ENCODE peak calls at places on chromosomes 3 and 15, in five cellular contexts. J is IMR-90, X is body of pancreas, Q is esophagus muscularis mucosa, Y is tibial nerve. T is an unnamed sample.
A peak's percentile ranks its signal among the peaks of the same experiment; 100 is the strongest.

GRCh38 chr3:30631237-30631961 is 25.0 kb downstream of the TGFBR2 start:
- DNase-seq in J (no peak), X (no peak), Q (no peak), Y (no peak), T (peak; percentile 33)

GRCh38 chr3:106611123-106611522 is 742.3 kb upstream of the CBLB start:
- DNase-seq in J (no peak), X (no peak), Q (no peak), Y (no peak), T (no peak)

GRCh38 chr15:65421360-65422215 is 1.2 kb downstream of the IGDCC4 start:
- DNase-seq in J (peak; percentile 73), X (peak; percentile 20), Q (no peak), Y (no peak), T (peak; percentile 47)

GRCh38 chr15:34366271-34367043 is 539 bp downstream of the LPCAT4 start:
- DNase-seq in J (peak; percentile 36), X (peak; percentile 74), Q (peak; percentile 89), Y (peak; percentile 39), T (peak; percentile 90)

GRCh38 chr3:46955801-46956259 is 20.7 kb downstream of the CCDC12 start:
- DNase-seq in J (peak; percentile 42), X (no peak), Q (no peak), Y (no peak), T (no peak)

GRCh38 chr3:40901298-40901697 is 298.0 kb upstream of the CTNNB1 start:
- DNase-seq in J (no peak), X (no peak), Q (no peak), Y (no peak), T (no peak)

GRCh38 chr3:120795959-120796358 is 53.4 kb downstream of the GTF2E1 start:
- DNase-seq in J (no peak), X (peak; percentile 12), Q (no peak), Y (no peak), T (peak; percentile 32)

GRCh38 chr3:31692714-31693113 is 160.0 kb downstream of the STT3B start:
- DNase-seq in J (no peak), X (no peak), Q (no peak), Y (no peak), T (no peak)

GRCh38 chr3:176523114-176523513 is 674.2 kb downstream of the TBL1XR1 start:
- DNase-seq in J (no peak), X (no peak), Q (no peak), Y (no peak), T (no peak)

GRCh38 chr3:12914075-12914474 is 72.7 kb upstream of the RPL32 start:
- DNase-seq in J (no peak), X (no peak), Q (no peak), Y (no peak), T (no peak)

GRCh38 chr15:96237002-96237401 is 93.5 kb upstream of the NR2F2 start:
- DNase-seq in J (no peak), X (no peak), Q (no peak), Y (peak; percentile 36), T (no peak)

GRCh38 chr3:78703944-78704343 is 1063.9 kb downstream of the ROBO1 start:
- DNase-seq in J (no peak), X (no peak), Q (no peak), Y (no peak), T (no peak)

GRCh38 chr15:35921051-35921450 is 375.1 kb upstream of the DPH6 start:
- DNase-seq in J (no peak), X (no peak), Q (no peak), Y (no peak), T (no peak)

GRCh38 chr3:198079771-198080520 is 119.9 kb downstream of the LMLN start:
- DNase-seq in J (peak; percentile 5), X (no peak), Q (no peak), Y (no peak), T (no peak)

GRCh38 chr15:92449476-92449875 is 55.8 kb downstream of the ST8SIA2 start:
- DNase-seq in J (peak; percentile 15), X (no peak), Q (no peak), Y (no peak), T (no peak)

GRCh38 chr15:31364301-31365031 is 37.8 kb downstream of the KLF13 start:
- DNase-seq in J (no peak), X (no peak), Q (no peak), Y (no peak), T (peak; percentile 74)

GRCh38 chr15:80593486-80594055 is 101.5 kb upstream of the ABHD17C start:
- DNase-seq in J (no peak), X (no peak), Q (no peak), Y (no peak), T (no peak)

GRCh38 chr3:141234283-141234682 is 2.7 kb downstream of the PXYLP1 start:
- DNase-seq in J (no peak), X (no peak), Q (peak; percentile 89), Y (no peak), T (no peak)

GRCh38 chr15:91422704-91423254 is 322.7 kb downstream of the SV2B start:
- DNase-seq in J (no peak), X (no peak), Q (no peak), Y (no peak), T (no peak)

GRCh38 chr3:182620715-182621434 is 172.4 kb upstream of the ATP11B start:
- DNase-seq in J (no peak), X (no peak), Q (no peak), Y (no peak), T (no peak)

GRCh38 chr3:182618981-182619591 is 174.2 kb upstream of the ATP11B start:
- DNase-seq in J (peak; percentile 1), X (no peak), Q (no peak), Y (no peak), T (no peak)

GRCh38 chr3:182618085-182618732 is 175.1 kb upstream of the ATP11B start:
- DNase-seq in J (no peak), X (no peak), Q (no peak), Y (peak; percentile 10), T (peak; percentile 61)

GRCh38 chr3:182622241-182622545 is 171.1 kb upstream of the ATP11B start:
- DNase-seq in J (no peak), X (no peak), Q (no peak), Y (no peak), T (no peak)

DNA sequence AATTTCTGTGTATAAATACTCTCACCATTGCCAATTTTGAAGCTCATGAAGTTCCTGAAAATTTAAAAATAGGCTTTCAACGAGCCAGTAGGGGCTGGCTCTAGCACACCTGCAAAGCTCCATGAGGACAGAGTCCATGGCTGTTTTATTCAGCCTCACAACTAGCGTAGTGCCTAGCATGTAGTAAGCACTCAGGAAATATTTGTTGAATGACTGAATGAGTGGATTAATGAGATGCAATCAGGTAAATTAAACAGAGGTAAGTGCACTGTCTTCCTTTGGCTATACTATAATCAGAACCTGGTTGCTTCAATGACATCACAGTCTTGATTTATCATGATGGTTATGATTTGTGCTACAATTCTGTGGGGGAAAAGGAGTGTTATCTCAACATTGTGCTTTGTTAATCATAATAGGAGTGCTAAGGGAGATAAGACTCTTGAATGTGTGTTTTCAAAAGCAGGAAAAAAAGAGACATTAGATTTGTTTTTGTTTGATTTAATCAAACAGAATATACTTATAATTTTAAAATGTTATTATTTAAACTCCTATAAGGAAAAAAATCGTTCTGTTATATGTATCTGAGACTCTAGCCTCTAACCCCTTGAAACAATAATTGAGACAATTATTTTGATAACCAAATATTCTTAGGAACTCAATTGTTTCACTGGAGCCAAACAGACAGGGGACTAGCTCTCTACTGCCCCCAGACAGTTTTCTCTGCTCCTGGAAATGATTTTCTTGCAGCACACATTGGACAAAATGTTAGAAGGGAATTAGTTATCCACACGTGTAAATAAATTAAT is 171.7 kb upstream of the ATP11B start:
- DNase-seq in J (no peak), X (no peak), Q (no peak), Y (no peak), T (no peak)
- TF ChIP-seq CTCF in J (no peak), X (no peak), Q (no peak), Y (no peak), T (no peak)

GRCh38 chr3:170749765-170750477 is 120.1 kb downstream of the RPL22L1 start:
- DNase-seq in J (peak; percentile 36), X (no peak), Q (no peak), Y (no peak), T (no peak)
- H3K4me1 ChIP-seq in J (peaks cover 27% of the 10 kb centered on the region), X (peaks cover 19% of the 10 kb centered on the region), Q (peaks cover 10% of the 10 kb centered on the region), Y (peaks cover 14% of the 10 kb centered on the region), T (no peaks in the 10 kb centered on the region)

GRCh38 chr3:73433681-73434080 is 191.1 kb downstream of the PDZRN3 start:
- DNase-seq in J (peak; percentile 30), X (no peak), Q (no peak), Y (no peak), T (no peak)

GRCh38 chr3:73432021-73432722 is 192.6 kb downstream of the PDZRN3 start:
- DNase-seq in J (peak; percentile 54), X (peak; percentile 45), Q (no peak), Y (peak; percentile 41), T (no peak)

GRCh38 chr3:73433079-73433478 is 191.7 kb downstream of the PDZRN3 start:
- DNase-seq in J (no peak), X (no peak), Q (no peak), Y (no peak), T (no peak)

GRCh38 chr3:73431136-73431933 is 193.4 kb downstream of the PDZRN3 start:
- DNase-seq in J (no peak), X (no peak), Q (no peak), Y (no peak), T (no peak)

GRCh38 chr3:73432723-73433032 is 192.1 kb downstream of the PDZRN3 start:
- DNase-seq in J (no peak), X (no peak), Q (no peak), Y (no peak), T (no peak)
- TF ChIP-seq CTCF in J (no peak), X (no peak), Q (no peak), Y (no peak), T (no peak)

DNA sequence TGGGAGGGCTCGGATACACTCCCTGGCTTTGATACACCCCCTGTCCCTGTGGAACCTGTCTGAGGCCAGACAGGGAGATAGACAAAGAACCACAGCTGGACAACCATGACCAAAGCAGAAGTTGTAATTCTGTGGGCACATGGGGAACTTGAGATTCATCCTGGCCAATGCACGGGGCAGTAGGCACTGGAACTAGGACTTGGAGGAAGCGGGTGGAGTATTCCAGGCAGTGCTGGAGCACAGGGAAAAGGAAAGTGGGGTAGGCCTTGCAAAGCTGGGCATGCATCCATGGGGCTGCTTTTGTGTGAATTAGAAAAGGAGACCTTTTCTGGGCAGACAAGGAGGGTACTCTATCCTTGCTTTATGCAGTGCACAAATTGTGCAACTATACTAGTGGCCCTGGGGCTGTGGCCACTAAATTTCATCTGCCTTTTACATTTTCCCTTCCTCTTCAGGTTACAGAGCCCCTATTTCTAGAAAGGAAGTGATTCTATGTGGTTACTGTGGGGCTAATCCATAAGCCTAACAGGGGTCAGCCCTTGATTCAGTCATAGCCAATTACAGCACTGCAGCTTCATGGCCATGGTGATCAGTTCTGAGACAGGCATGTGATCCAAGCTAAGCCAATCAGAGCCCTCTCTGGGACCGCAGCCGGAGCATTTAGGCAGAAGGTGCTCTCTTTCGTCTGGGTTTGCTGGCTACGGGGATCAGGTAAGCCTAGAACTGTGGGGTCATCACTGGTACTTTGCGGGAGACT is 21.0 kb downstream of the CRABP1 start:
- DNase-seq in J (no peak), X (no peak), Q (no peak), Y (no peak), T (no peak)
- H3K4me1 ChIP-seq in J (no peaks in the 10 kb centered on the region), X (no peaks in the 10 kb centered on the region), Q (no peaks in the 10 kb centered on the region), Y (no peaks in the 10 kb centered on the region), T (peaks cover 7% of the 10 kb centered on the region)